ENCODE peak calls at places on chromosomes 16 and 17, in nine cellular contexts. One of them, this sample, is unnamed.

GRCh38 chr16:3797904-3798811 is 80.8 kb upstream of the TRAP1 start:
- DNase-seq in IMR-90: no peak
- DNase-seq in upper lobe of right lung: no peak
- DNase-seq in cardiac muscle cell: no peak
- DNase-seq in hepatocyte: no peak
- DNase-seq in PC-9: no peak
- DNase-seq in tibial artery: no peak
- DNase-seq in A549: no peak
- DNase-seq in K562: peak; percentile 24
- DNase-seq in this sample: no peak

GRCh38 chr17:62780273-62780672 is 27.8 kb downstream of the MARCHF10 start:
- DNase-seq in IMR-90: no peak
- DNase-seq in upper lobe of right lung: peak; percentile 90
- DNase-seq in cardiac muscle cell: no peak
- DNase-seq in hepatocyte: no peak
- DNase-seq in PC-9: peak; percentile 51
- DNase-seq in tibial artery: no peak
- DNase-seq in A549: no peak
- DNase-seq in K562: no peak
- DNase-seq in this sample: no peak

GRCh38 chr16:68234188-68235104 is 1.5 kb downstream of the ESRP2 start:
- DNase-seq in IMR-90: no peak
- DNase-seq in upper lobe of right lung: peak; percentile 95
- DNase-seq in cardiac muscle cell: no peak
- DNase-seq in hepatocyte: peak; percentile 93
- DNase-seq in PC-9: peak; percentile 97
- DNase-seq in tibial artery: no peak
- DNase-seq in A549: no peak
- DNase-seq in K562: no peak
- DNase-seq in this sample: no peak

GRCh38 chr17:82006468-82007227 is 16.0 kb downstream of the CENPX start:
- DNase-seq in IMR-90: peak; percentile 82
- DNase-seq in upper lobe of right lung: no peak
- DNase-seq in cardiac muscle cell: no peak
- DNase-seq in hepatocyte: no peak
- DNase-seq in PC-9: no peak
- DNase-seq in tibial artery: no peak
- DNase-seq in A549: no peak
- DNase-seq in K562: no peak
- DNase-seq in this sample: no peak

GRCh38 chr17:16516594-16517018 is 24.6 kb upstream of the LRRC75A start:
- DNase-seq in IMR-90: peak; percentile 80
- DNase-seq in upper lobe of right lung: no peak
- DNase-seq in cardiac muscle cell: peak; percentile 64
- DNase-seq in hepatocyte: peak; percentile 68
- DNase-seq in PC-9: peak; percentile 44
- DNase-seq in tibial artery: no peak
- DNase-seq in A549: peak; percentile 47
- DNase-seq in K562: peak; percentile 50
- DNase-seq in this sample: no peak

GRCh38 chr17:74631468-74632195 is 8.1 kb upstream of the CD300E start:
- DNase-seq in IMR-90: no peak
- DNase-seq in upper lobe of right lung: peak; percentile 40
- DNase-seq in cardiac muscle cell: peak; percentile 48
- DNase-seq in hepatocyte: peak; percentile 71
- DNase-seq in PC-9: no peak
- DNase-seq in tibial artery: peak; percentile 22
- DNase-seq in A549: no peak
- DNase-seq in K562: no peak
- DNase-seq in this sample: no peak

GRCh38 chr16:30786936-30787612 is at the start of gene ZNF629:
- DNase-seq in IMR-90: peak; percentile 57
- DNase-seq in upper lobe of right lung: peak; percentile 83
- DNase-seq in cardiac muscle cell: peak; percentile 85
- DNase-seq in hepatocyte: peak; percentile 87
- DNase-seq in PC-9: peak; percentile 75
- DNase-seq in tibial artery: peak; percentile 69
- DNase-seq in A549: peak; percentile 77
- DNase-seq in K562: peak; percentile 83
- DNase-seq in this sample: peak; percentile 33

GRCh38 chr16:50025544-50025931 is 513 bp downstream of the CNEP1R1 start:
- DNase-seq in IMR-90: no peak
- DNase-seq in upper lobe of right lung: no peak
- DNase-seq in cardiac muscle cell: peak; percentile 55
- DNase-seq in hepatocyte: peak; percentile 38
- DNase-seq in PC-9: no peak
- DNase-seq in tibial artery: no peak
- DNase-seq in A549: no peak
- DNase-seq in K562: peak; percentile 36
- DNase-seq in this sample: peak; percentile 36

GRCh38 chr17:81060416-81060815 is 25.5 kb downstream of the BAIAP2 start:
- DNase-seq in IMR-90: no peak
- DNase-seq in upper lobe of right lung: no peak
- DNase-seq in cardiac muscle cell: no peak
- DNase-seq in hepatocyte: no peak
- DNase-seq in PC-9: no peak
- DNase-seq in tibial artery: no peak
- DNase-seq in A549: no peak
- DNase-seq in K562: no peak
- DNase-seq in this sample: no peak

GRCh38 chr17:40363480-40363838 is 1.1 kb downstream of the GJD3 start:
- DNase-seq in IMR-90: no peak
- DNase-seq in upper lobe of right lung: peak; percentile 79
- DNase-seq in cardiac muscle cell: peak; percentile 58
- DNase-seq in hepatocyte: peak; percentile 60
- DNase-seq in PC-9: no peak
- DNase-seq in tibial artery: no peak
- DNase-seq in A549: peak; percentile 63
- DNase-seq in K562: no peak
- DNase-seq in this sample: no peak

GRCh38 chr17:17750881-17751280 is 69.6 kb downstream of the RAI1 start:
- DNase-seq in IMR-90: no peak
- DNase-seq in upper lobe of right lung: no peak
- DNase-seq in cardiac muscle cell: no peak
- DNase-seq in hepatocyte: no peak
- DNase-seq in PC-9: no peak
- DNase-seq in tibial artery: no peak
- DNase-seq in A549: no peak
- DNase-seq in K562: no peak
- DNase-seq in this sample: peak; percentile 30

GRCh38 chr17:59520276-59520675 is 45.1 kb upstream of the DHX40 start:
- DNase-seq in IMR-90: no peak
- DNase-seq in upper lobe of right lung: no peak
- DNase-seq in cardiac muscle cell: no peak
- DNase-seq in hepatocyte: no peak
- DNase-seq in PC-9: no peak
- DNase-seq in tibial artery: peak; percentile 23
- DNase-seq in A549: no peak
- DNase-seq in K562: no peak
- DNase-seq in this sample: no peak

GRCh38 chr16:66408181-66409048 is 18.7 kb upstream of the BEAN1 start:
- DNase-seq in IMR-90: peak; percentile 88
- DNase-seq in upper lobe of right lung: no peak
- DNase-seq in cardiac muscle cell: peak; percentile 90
- DNase-seq in hepatocyte: peak; percentile 77
- DNase-seq in PC-9: peak; percentile 42
- DNase-seq in tibial artery: no peak
- DNase-seq in A549: peak; percentile 70
- DNase-seq in K562: no peak
- DNase-seq in this sample: no peak

GRCh38 chr17:16991349-16992009 is 19.6 kb upstream of the TNFRSF13B start:
- DNase-seq in IMR-90: peak; percentile 57
- DNase-seq in upper lobe of right lung: peak; percentile 93
- DNase-seq in cardiac muscle cell: peak; percentile 89
- DNase-seq in hepatocyte: peak; percentile 89
- DNase-seq in PC-9: peak; percentile 79
- DNase-seq in tibial artery: peak; percentile 78
- DNase-seq in A549: peak; percentile 75
- DNase-seq in K562: peak; percentile 65
- DNase-seq in this sample: peak; percentile 80

GRCh38 chr17:81821603-81822311 is 11.3 kb downstream of the MCRIP1 start:
- DNase-seq in IMR-90: peak; percentile 29
- DNase-seq in upper lobe of right lung: peak; percentile 94
- DNase-seq in cardiac muscle cell: peak; percentile 69
- DNase-seq in hepatocyte: peak; percentile 85
- DNase-seq in PC-9: peak; percentile 80
- DNase-seq in tibial artery: peak; percentile 55
- DNase-seq in A549: peak; percentile 85
- DNase-seq in K562: peak; percentile 91
- DNase-seq in this sample: no peak

GRCh38 chr16:35197656-35198055 is 1738.2 kb downstream of the TP53TG3F start:
- DNase-seq in IMR-90: no peak
- DNase-seq in upper lobe of right lung: no peak
- DNase-seq in cardiac muscle cell: no peak
- DNase-seq in hepatocyte: no peak
- DNase-seq in PC-9: no peak
- DNase-seq in tibial artery: no peak
- DNase-seq in A549: no peak
- DNase-seq in K562: no peak
- DNase-seq in this sample: no peak

GRCh38 chr16:35196313-35196712 is 1736.9 kb downstream of the TP53TG3F start:
- DNase-seq in IMR-90: no peak
- DNase-seq in upper lobe of right lung: peak; percentile 55
- DNase-seq in cardiac muscle cell: no peak
- DNase-seq in hepatocyte: no peak
- DNase-seq in PC-9: no peak
- DNase-seq in tibial artery: no peak
- DNase-seq in A549: no peak
- DNase-seq in K562: no peak
- DNase-seq in this sample: no peak

GRCh38 chr16:35195173-35195863 is 1735.9 kb downstream of the TP53TG3F start:
- DNase-seq in IMR-90: no peak
- DNase-seq in upper lobe of right lung: peak; percentile 51
- DNase-seq in cardiac muscle cell: no peak
- DNase-seq in hepatocyte: no peak
- DNase-seq in PC-9: no peak
- DNase-seq in tibial artery: no peak
- DNase-seq in A549: no peak
- DNase-seq in K562: no peak
- DNase-seq in this sample: no peak

GRCh38 chr16:35194681-35195080 is 1735.3 kb downstream of the TP53TG3F start:
- DNase-seq in IMR-90: no peak
- DNase-seq in upper lobe of right lung: no peak
- DNase-seq in cardiac muscle cell: no peak
- DNase-seq in hepatocyte: no peak
- DNase-seq in PC-9: no peak
- DNase-seq in tibial artery: no peak
- DNase-seq in A549: no peak
- DNase-seq in K562: no peak
- DNase-seq in this sample: no peak

GRCh38 chr16:35195864-35196216 is 1736.4 kb downstream of the TP53TG3F start:
- DNase-seq in IMR-90: no peak
- DNase-seq in upper lobe of right lung: peak; percentile 47
- DNase-seq in cardiac muscle cell: no peak
- DNase-seq in hepatocyte: no peak
- DNase-seq in PC-9: no peak
- DNase-seq in tibial artery: no peak
- DNase-seq in A549: no peak
- DNase-seq in K562: no peak
- DNase-seq in this sample: no peak
- H3K9me3 ChIP-seq in IMR-90: peaks cover 23% of the 10 kb centered on the region
- H3K9me3 ChIP-seq in upper lobe of right lung: no peaks in the 10 kb centered on the region
- H3K9me3 ChIP-seq in cardiac muscle cell: no peaks in the 10 kb centered on the region
- H3K9me3 ChIP-seq in hepatocyte: no peaks in the 10 kb centered on the region
- H3K9me3 ChIP-seq in PC-9: no peaks in the 10 kb centered on the region
- H3K9me3 ChIP-seq in tibial artery: no peaks in the 10 kb centered on the region
- H3K9me3 ChIP-seq in A549: no peaks in the 10 kb centered on the region
- H3K9me3 ChIP-seq in K562: no peaks in the 10 kb centered on the region
- H3K9me3 ChIP-seq in this sample: no peaks in the 10 kb centered on the region

GRCh38 chr17:42562845-42563509 is 1.0 kb downstream of the COASY start:
- DNase-seq in IMR-90: peak; percentile 28
- DNase-seq in upper lobe of right lung: peak; percentile 63
- DNase-seq in cardiac muscle cell: no peak
- DNase-seq in hepatocyte: no peak
- DNase-seq in PC-9: no peak
- DNase-seq in tibial artery: no peak
- DNase-seq in A549: no peak
- DNase-seq in K562: peak; percentile 43
- DNase-seq in this sample: no peak

GRCh38 chr17:42563950-42564349 is 2.0 kb downstream of the COASY start:
- DNase-seq in IMR-90: no peak
- DNase-seq in upper lobe of right lung: no peak
- DNase-seq in cardiac muscle cell: no peak
- DNase-seq in hepatocyte: no peak
- DNase-seq in PC-9: no peak
- DNase-seq in tibial artery: no peak
- DNase-seq in A549: no peak
- DNase-seq in K562: no peak
- DNase-seq in this sample: no peak

GRCh38 chr17:42563543-42563942 is 1.6 kb downstream of the COASY start:
- DNase-seq in IMR-90: no peak
- DNase-seq in upper lobe of right lung: no peak
- DNase-seq in cardiac muscle cell: no peak
- DNase-seq in hepatocyte: no peak
- DNase-seq in PC-9: peak; percentile 72
- DNase-seq in tibial artery: no peak
- DNase-seq in A549: no peak
- DNase-seq in K562: no peak
- DNase-seq in this sample: no peak

GRCh38 chr17:42560246-42560645 is 1.7 kb upstream of the COASY start:
- DNase-seq in IMR-90: no peak
- DNase-seq in upper lobe of right lung: no peak
- DNase-seq in cardiac muscle cell: no peak
- DNase-seq in hepatocyte: no peak
- DNase-seq in PC-9: no peak
- DNase-seq in tibial artery: no peak
- DNase-seq in A549: no peak
- DNase-seq in K562: no peak
- DNase-seq in this sample: no peak

GRCh38 chr17:42561908-42562844 is at the start of gene COASY:
- DNase-seq in IMR-90: peak; percentile 97
- DNase-seq in upper lobe of right lung: peak; percentile 97
- DNase-seq in cardiac muscle cell: peak; percentile 96
- DNase-seq in hepatocyte: peak; percentile 97
- DNase-seq in PC-9: peak; percentile 90
- DNase-seq in tibial artery: peak; percentile 95
- DNase-seq in A549: peak; percentile 99
- DNase-seq in K562: peak; percentile 97
- DNase-seq in this sample: peak; percentile 90
- H3K4me3 ChIP-seq in IMR-90: peak within 1 kb of the TSS; percentile 84
- H3K4me3 ChIP-seq in upper lobe of right lung: peak within 1 kb of the TSS; percentile 98
- H3K4me3 ChIP-seq in cardiac muscle cell: peak within 1 kb of the TSS; percentile 67
- H3K4me3 ChIP-seq in hepatocyte: peak within 1 kb of the TSS; percentile 45
- H3K4me3 ChIP-seq in PC-9: peak within 1 kb of the TSS; percentile 81
- H3K4me3 ChIP-seq in tibial artery: peak within 1 kb of the TSS; percentile 69
- H3K4me3 ChIP-seq in A549: peak within 1 kb of the TSS; percentile 91
- H3K4me3 ChIP-seq in K562: peak within 1 kb of the TSS; percentile 74
- H3K4me3 ChIP-seq in this sample: peak within 1 kb of the TSS; percentile 95

GRCh38 chr16:73034374-73034773 is 13.6 kb downstream of the ZFHX3 start:
- DNase-seq in IMR-90: no peak
- DNase-seq in upper lobe of right lung: no peak
- DNase-seq in cardiac muscle cell: no peak
- DNase-seq in hepatocyte: no peak
- DNase-seq in PC-9: no peak
- DNase-seq in tibial artery: no peak
- DNase-seq in A549: no peak
- DNase-seq in K562: no peak
- DNase-seq in this sample: no peak
- H3K9me3 ChIP-seq in IMR-90: no peaks in the 10 kb centered on the region
- H3K9me3 ChIP-seq in upper lobe of right lung: no peaks in the 10 kb centered on the region
- H3K9me3 ChIP-seq in cardiac muscle cell: no peaks in the 10 kb centered on the region
- H3K9me3 ChIP-seq in hepatocyte: no peaks in the 10 kb centered on the region
- H3K9me3 ChIP-seq in PC-9: no peaks in the 10 kb centered on the region
- H3K9me3 ChIP-seq in tibial artery: no peaks in the 10 kb centered on the region
- H3K9me3 ChIP-seq in A549: no peaks in the 10 kb centered on the region
- H3K9me3 ChIP-seq in K562: no peaks in the 10 kb centered on the region
- H3K9me3 ChIP-seq in this sample: no peaks in the 10 kb centered on the region

GRCh38 chr17:77440571-77440981 is 299.8 kb downstream of the SEC14L1 start:
- DNase-seq in IMR-90: no peak
- DNase-seq in upper lobe of right lung: no peak
- DNase-seq in cardiac muscle cell: no peak
- DNase-seq in hepatocyte: no peak
- DNase-seq in PC-9: no peak
- DNase-seq in tibial artery: no peak
- DNase-seq in A549: no peak
- DNase-seq in K562: no peak
- DNase-seq in this sample: no peak
- H3K4me3 ChIP-seq in IMR-90: no peak overlapping the region
- H3K4me3 ChIP-seq in upper lobe of right lung: no peak overlapping the region
- H3K4me3 ChIP-seq in cardiac muscle cell: no peak overlapping the region
- H3K4me3 ChIP-seq in hepatocyte: no peak overlapping the region
- H3K4me3 ChIP-seq in PC-9: no peak overlapping the region
- H3K4me3 ChIP-seq in tibial artery: no peak overlapping the region
- H3K4me3 ChIP-seq in A549: no peak overlapping the region
- H3K4me3 ChIP-seq in K562: no peak overlapping the region
- H3K4me3 ChIP-seq in this sample: peak overlapping the region; percentile 44